ENCODE peak calls at places on chromosomes 12 and 14, in six cellular contexts. One of them, this sample, is unnamed.
A peak's percentile ranks its signal among the peaks of the same experiment; 100 is the strongest.

GRCh38 chr14:65286443-65286842 is 126.1 kb upstream of the FUT8 start:
- DNase-seq in frontal cortex: no peak
- DNase-seq in A673: peak; percentile 13
- DNase-seq in left kidney: peak; percentile 12
- DNase-seq in kidney: no peak
- DNase-seq in activated T-helper 1 cell treated with anti-CD3 and anti-CD28 coated beads, Interleukin-2, amount 50 U/mL, for 16 hours: no peak
- DNase-seq in this sample: peak; percentile 30

GRCh38 chr12:47950856-47951468 is 12.4 kb upstream of the TMEM106C start:
- DNase-seq in left kidney: no peak
- DNase-seq in kidney: no peak
- DNase-seq in frontal cortex: no peak
- DNase-seq in activated T-helper 1 cell treated with anti-CD3 and anti-CD28 coated beads, Interleukin-2, amount 50 U/mL, for 16 hours: no peak
- DNase-seq in A673: no peak
- DNase-seq in this sample: no peak

GRCh38 chr14:104676694-104677505 is 12.5 kb upstream of the INF2 start:
- DNase-seq in A673: no peak
- DNase-seq in frontal cortex: no peak
- DNase-seq in left kidney: peak; percentile 73
- DNase-seq in kidney: peak; percentile 87
- DNase-seq in activated T-helper 1 cell treated with anti-CD3 and anti-CD28 coated beads, Interleukin-2, amount 50 U/mL, for 16 hours: peak; percentile 30
- DNase-seq in this sample: no peak

GRCh38 chr12:130480887-130481286 is 143.2 kb downstream of the PIWIL1 start:
- DNase-seq in activated T-helper 1 cell treated with anti-CD3 and anti-CD28 coated beads, Interleukin-2, amount 50 U/mL, for 16 hours: no peak
- DNase-seq in frontal cortex: no peak
- DNase-seq in A673: no peak
- DNase-seq in kidney: peak; percentile 59
- DNase-seq in left kidney: no peak
- DNase-seq in this sample: no peak

GRCh38 chr14:70448633-70449032 is 3.3 kb upstream of the ADAM21 start:
- DNase-seq in A673: no peak
- DNase-seq in left kidney: peak; percentile 64
- DNase-seq in frontal cortex: no peak
- DNase-seq in activated T-helper 1 cell treated with anti-CD3 and anti-CD28 coated beads, Interleukin-2, amount 50 U/mL, for 16 hours: no peak
- DNase-seq in kidney: no peak
- DNase-seq in this sample: no peak

GRCh38 chr12:109581856-109582255 is 8.3 kb downstream of the MVK start:
- DNase-seq in kidney: peak; percentile 85
- DNase-seq in activated T-helper 1 cell treated with anti-CD3 and anti-CD28 coated beads, Interleukin-2, amount 50 U/mL, for 16 hours: no peak
- DNase-seq in frontal cortex: no peak
- DNase-seq in left kidney: no peak
- DNase-seq in A673: no peak
- DNase-seq in this sample: no peak

GRCh38 chr12:40226652-40227051 is 1.9 kb downstream of the LRRK2 start:
- DNase-seq in activated T-helper 1 cell treated with anti-CD3 and anti-CD28 coated beads, Interleukin-2, amount 50 U/mL, for 16 hours: no peak
- DNase-seq in kidney: no peak
- DNase-seq in A673: peak; percentile 55
- DNase-seq in frontal cortex: no peak
- DNase-seq in left kidney: no peak
- DNase-seq in this sample: no peak

GRCh38 chr12:78697817-78698415 is 166.7 kb upstream of the SYT1 start:
- DNase-seq in left kidney: no peak
- DNase-seq in activated T-helper 1 cell treated with anti-CD3 and anti-CD28 coated beads, Interleukin-2, amount 50 U/mL, for 16 hours: no peak
- DNase-seq in frontal cortex: no peak
- DNase-seq in A673: no peak
- DNase-seq in kidney: no peak
- DNase-seq in this sample: no peak

GRCh38 chr12:116389990-116390655 is 112.6 kb upstream of the MED13L start:
- DNase-seq in frontal cortex: peak; percentile 36
- DNase-seq in activated T-helper 1 cell treated with anti-CD3 and anti-CD28 coated beads, Interleukin-2, amount 50 U/mL, for 16 hours: no peak
- DNase-seq in left kidney: no peak
- DNase-seq in kidney: no peak
- DNase-seq in A673: peak; percentile 69
- DNase-seq in this sample: no peak

GRCh38 chr14:48563465-48563864 is 888.1 kb upstream of the MDGA2 start:
- DNase-seq in kidney: no peak
- DNase-seq in activated T-helper 1 cell treated with anti-CD3 and anti-CD28 coated beads, Interleukin-2, amount 50 U/mL, for 16 hours: no peak
- DNase-seq in left kidney: no peak
- DNase-seq in frontal cortex: no peak
- DNase-seq in A673: no peak
- DNase-seq in this sample: no peak

GRCh38 chr14:59664741-59665140 is 88.1 kb upstream of the CCDC175 start:
- DNase-seq in kidney: no peak
- DNase-seq in A673: peak; percentile 71
- DNase-seq in activated T-helper 1 cell treated with anti-CD3 and anti-CD28 coated beads, Interleukin-2, amount 50 U/mL, for 16 hours: no peak
- DNase-seq in left kidney: no peak
- DNase-seq in frontal cortex: no peak
- DNase-seq in this sample: no peak

GRCh38 chr14:68894802-68895201 is 84.3 kb downstream of the ACTN1 start:
- DNase-seq in kidney: no peak
- DNase-seq in left kidney: no peak
- DNase-seq in frontal cortex: no peak
- DNase-seq in activated T-helper 1 cell treated with anti-CD3 and anti-CD28 coated beads, Interleukin-2, amount 50 U/mL, for 16 hours: no peak
- DNase-seq in A673: no peak
- DNase-seq in this sample: no peak

GRCh38 chr14:24013654-24014514 is 25.2 kb downstream of the DHRS4L2 start:
- DNase-seq in kidney: no peak
- DNase-seq in left kidney: peak; percentile 89
- DNase-seq in A673: peak; percentile 84
- DNase-seq in activated T-helper 1 cell treated with anti-CD3 and anti-CD28 coated beads, Interleukin-2, amount 50 U/mL, for 16 hours: no peak
- DNase-seq in frontal cortex: peak; percentile 61
- DNase-seq in this sample: peak; percentile 66

GRCh38 chr14:94127330-94127729 is 2.1 kb downstream of the IFI27L2 start:
- DNase-seq in A673: no peak
- DNase-seq in frontal cortex: no peak
- DNase-seq in activated T-helper 1 cell treated with anti-CD3 and anti-CD28 coated beads, Interleukin-2, amount 50 U/mL, for 16 hours: no peak
- DNase-seq in kidney: no peak
- DNase-seq in left kidney: no peak
- DNase-seq in this sample: no peak

GRCh38 chr12:104243971-104244370 is 28.4 kb downstream of the TXNRD1 start:
- DNase-seq in kidney: no peak
- DNase-seq in frontal cortex: no peak
- DNase-seq in activated T-helper 1 cell treated with anti-CD3 and anti-CD28 coated beads, Interleukin-2, amount 50 U/mL, for 16 hours: no peak
- DNase-seq in left kidney: no peak
- DNase-seq in A673: no peak
- DNase-seq in this sample: no peak

GRCh38 chr12:26630546-26631027 is 202.4 kb downstream of the ITPR2 start:
- DNase-seq in activated T-helper 1 cell treated with anti-CD3 and anti-CD28 coated beads, Interleukin-2, amount 50 U/mL, for 16 hours: no peak
- DNase-seq in A673: peak; percentile 23
- DNase-seq in frontal cortex: no peak
- DNase-seq in left kidney: peak; percentile 30
- DNase-seq in kidney: peak; percentile 57
- DNase-seq in this sample: no peak

GRCh38 chr14:104019806-104020205 is 65.7 kb upstream of the ASPG start:
- DNase-seq in left kidney: no peak
- DNase-seq in activated T-helper 1 cell treated with anti-CD3 and anti-CD28 coated beads, Interleukin-2, amount 50 U/mL, for 16 hours: no peak
- DNase-seq in frontal cortex: no peak
- DNase-seq in kidney: no peak
- DNase-seq in A673: no peak
- DNase-seq in this sample: no peak

GRCh38 chr12:52691076-52691764 is 11.0 kb upstream of the KRT1 start:
- DNase-seq in left kidney: peak; percentile 59
- DNase-seq in kidney: peak; percentile 69
- DNase-seq in activated T-helper 1 cell treated with anti-CD3 and anti-CD28 coated beads, Interleukin-2, amount 50 U/mL, for 16 hours: peak; percentile 19
- DNase-seq in frontal cortex: peak; percentile 54
- DNase-seq in A673: peak; percentile 18
- DNase-seq in this sample: peak; percentile 53

GRCh38 chr12:104353012-104353981 is 49.8 kb downstream of the EID3 start:
- DNase-seq in left kidney: no peak
- DNase-seq in frontal cortex: no peak
- DNase-seq in A673: no peak
- DNase-seq in activated T-helper 1 cell treated with anti-CD3 and anti-CD28 coated beads, Interleukin-2, amount 50 U/mL, for 16 hours: no peak
- DNase-seq in kidney: no peak
- DNase-seq in this sample: no peak

GRCh38 chr14:90556666-90557450 is 160.0 kb downstream of the CALM1 start:
- DNase-seq in left kidney: no peak
- DNase-seq in activated T-helper 1 cell treated with anti-CD3 and anti-CD28 coated beads, Interleukin-2, amount 50 U/mL, for 16 hours: no peak
- DNase-seq in kidney: peak; percentile 45
- DNase-seq in frontal cortex: no peak
- DNase-seq in A673: no peak
- DNase-seq in this sample: no peak

GRCh38 chr14:99704037-99704436 is 19.9 kb downstream of the CYP46A1 start:
- DNase-seq in frontal cortex: no peak
- DNase-seq in activated T-helper 1 cell treated with anti-CD3 and anti-CD28 coated beads, Interleukin-2, amount 50 U/mL, for 16 hours: no peak
- DNase-seq in A673: no peak
- DNase-seq in left kidney: no peak
- DNase-seq in kidney: no peak
- DNase-seq in this sample: no peak

This sample was measured in naive thymus-derived CD4-positive, alpha-beta T cell.